ENCODE peak calls at places on chromosomes 13 and 19, in eight cellular contexts. P, N, X, S, C, L, G and W are unnamed samples.

GRCh38 chr19:17294051-17294891 is 9.0 kb downstream of the ABHD8 start:
- DNase-seq in P (peak; percentile 67), S (no peak), G (no peak), X (no peak), L (no peak), C (no peak), N (peak; percentile 46), W (no peak)

GRCh38 chr13:104962411-104962810 is 1573.1 kb downstream of the EFNB2 start:
- DNase-seq in X (no peak), P (no peak), S (no peak), L (no peak), C (no peak), G (no peak), N (no peak), W (no peak)

GRCh38 chr19:11361771-11362731 is 6.8 kb downstream of the PLPPR2 start:
- DNase-seq in N (no peak), G (no peak), C (no peak), X (no peak), S (no peak), L (no peak), P (no peak), W (no peak)

GRCh38 chr13:114230575-114230974 is 4.1 kb upstream of the CDC16 start:
- DNase-seq in L (no peak), G (no peak), S (no peak), X (no peak), N (no peak), P (no peak), C (no peak), W (no peak)

GRCh38 chr13:113115363-113116205 is 7.0 kb upstream of the F10 start:
- DNase-seq in G (peak; percentile 13), P (no peak), S (peak; percentile 50), N (no peak), X (no peak), L (peak; percentile 1), C (no peak), W (no peak)

GRCh38 chr13:113853518-113854237 is 10.2 kb downstream of the GAS6 start:
- DNase-seq in S (peak; percentile 47), N (no peak), P (no peak), X (no peak), G (peak; percentile 22), C (no peak), L (no peak), W (no peak)

GRCh38 chr19:2750739-2751437 is 11.1 kb upstream of the SLC39A3 start:
- DNase-seq in X (no peak), S (no peak), G (no peak), N (no peak), L (no peak), P (no peak), C (no peak), W (no peak)

GRCh38 chr19:46546194-46546896 is 50.7 kb upstream of the PNMA8B start:
- DNase-seq in N (no peak), G (no peak), C (no peak), X (peak; percentile 60), P (peak; percentile 77), L (peak; percentile 86), S (no peak), W (peak; percentile 14)

GRCh38 chr13:107421028-107421427 is 794.3 kb downstream of the LIG4 start:
- DNase-seq in L (no peak), G (no peak), X (peak; percentile 23), C (no peak), N (no peak), P (peak; percentile 32), S (no peak), W (no peak)

GRCh38 chr13:29369060-29369743 is 226.3 kb downstream of the SLC7A1 start:
- DNase-seq in G (no peak), X (peak; percentile 60), C (no peak), L (peak; percentile 16), S (no peak), N (no peak), P (peak; percentile 62), W (peak; percentile 37)

GRCh38 chr19:42176990-42177685 is 40.3 kb downstream of the DEDD2 start:
- DNase-seq in P (peak; percentile 61), L (peak; percentile 67), S (peak; percentile 61), C (peak; percentile 71), X (peak; percentile 72), N (peak; percentile 73), G (peak; percentile 63), W (peak; percentile 72)

GRCh38 chr19:28465317-28466086 is 747.4 kb downstream of the UQCRFS1 start:
- DNase-seq in P (no peak), G (no peak), S (no peak), L (no peak), N (no peak), C (no peak), X (no peak), W (no peak)

GRCh38 chr13:19713186-19713965 is 69.4 kb downstream of the PSPC1 start:
- DNase-seq in L (no peak), C (no peak), X (peak; percentile 80), P (peak; percentile 64), S (no peak), N (no peak), G (no peak), W (peak; percentile 67)

GRCh38 chr19:39420769-39421168 is 8.3 kb downstream of the PLEKHG2 start:
- DNase-seq in N (no peak), G (no peak), X (no peak), P (no peak), C (no peak), S (no peak), L (no peak), W (no peak)

GRCh38 chr13:23500858-23501257 is 67.4 kb upstream of the SACS start:
- DNase-seq in L (peak; percentile 16), C (no peak), N (no peak), X (peak; percentile 71), G (no peak), P (peak; percentile 14), S (no peak), W (peak; percentile 95)

GRCh38 chr13:113997845-113998751 is 24.2 kb upstream of the C13orf46 start:
- DNase-seq in S (no peak), G (peak; percentile 78), N (peak; percentile 59), C (no peak), L (peak; percentile 49), P (peak; percentile 60), X (peak; percentile 50), W (peak; percentile 70)

GRCh38 chr19:40907968-40908735 is 26.1 kb upstream of the CYP2A7 start:
- DNase-seq in G (no peak), N (no peak), L (peak; percentile 10), S (no peak), P (no peak), X (no peak), C (peak; percentile 44), W (no peak)

GRCh38 chr19:32201661-32202060 is 143.7 kb upstream of the ZNF507 start:
- DNase-seq in G (no peak), S (no peak), P (peak; percentile 8), N (no peak), X (no peak), C (no peak), L (no peak), W (no peak)

GRCh38 chr19:46896076-46896794 is 35.4 kb downstream of the ARHGAP35 start:
- DNase-seq in C (no peak), G (no peak), L (peak; percentile 13), N (no peak), P (no peak), S (no peak), X (no peak), W (no peak)

GRCh38 chr19:28563964-28564914 is 648.7 kb downstream of the UQCRFS1 start:
- DNase-seq in S (no peak), P (no peak), X (no peak), G (no peak), C (no peak), L (no peak), N (no peak), W (no peak)

GRCh38 chr19:56423276-56423984 is 19.3 kb downstream of the ZNF583 start:
- DNase-seq in P (no peak), N (no peak), S (no peak), C (no peak), G (no peak), L (no peak), X (peak; percentile 11), W (no peak)

GRCh38 chr13:43991773-43992201 is 112.1 kb downstream of the LACC1 start:
- DNase-seq in X (no peak), P (no peak), C (no peak), G (no peak), N (peak; percentile 74), L (no peak), S (no peak), W (no peak)

DNA sequence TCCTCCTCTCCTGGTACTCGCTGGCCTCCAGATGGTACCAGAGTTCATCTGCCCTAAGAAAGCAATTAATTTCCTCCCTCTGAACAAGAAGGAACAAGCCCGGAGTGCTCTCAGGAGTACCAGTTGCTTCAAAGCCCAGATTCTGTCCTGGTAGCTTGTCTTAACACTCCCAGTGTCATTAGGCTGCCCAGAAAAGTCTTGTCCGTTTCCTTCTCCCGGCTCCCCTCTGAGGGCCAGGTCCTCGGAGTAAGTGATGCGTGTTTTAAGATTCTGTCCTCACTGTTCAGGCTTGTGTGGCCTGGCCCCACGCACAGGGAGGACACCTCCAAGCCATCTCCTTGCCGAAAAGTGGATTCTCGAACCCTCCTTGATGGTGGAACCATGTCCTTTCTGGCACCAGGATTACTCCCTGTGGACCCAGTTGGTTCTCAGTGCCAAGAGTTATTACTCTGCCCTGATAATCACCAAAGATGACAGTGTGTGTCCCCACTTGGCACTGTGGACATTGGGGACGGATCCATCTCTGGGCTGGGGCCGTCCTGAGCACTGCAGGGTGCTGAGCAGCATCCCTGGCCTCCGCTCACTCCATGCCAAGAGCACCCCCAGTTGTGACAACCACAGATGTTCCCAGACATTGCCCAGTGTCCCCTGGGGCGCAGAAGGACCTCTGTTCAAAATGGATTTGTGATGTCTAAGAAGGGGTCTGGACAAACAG is 52.5 kb downstream of the RFX2 start:
- DNase-seq in P (no peak), S (peak; percentile 47), L (no peak), G (no peak), N (no peak), X (no peak), C (no peak), W (no peak)
- TF ChIP-seq CTCF in P (no peak), S (no peak), L (no peak), G (no peak), N (no peak), X (no peak), C (no peak), W (no peak)

GRCh38 chr13:33761744-33762143 is 56.2 kb upstream of the RFC3 start:
- DNase-seq in G (no peak), P (peak; percentile 12), N (no peak), X (no peak), C (no peak), S (no peak), L (peak; percentile 35), W (peak; percentile 17)
- TF ChIP-seq CTCF in G (no peak), P (no peak), N (no peak), X (peak; percentile 4), C (no peak), S (no peak), L (no peak), W (peak; percentile 61)

GRCh38 chr19:51108066-51108804 is at the start of gene CTU1:
- DNase-seq in C (peak; percentile 97), G (peak; percentile 98), L (peak; percentile 99), S (peak; percentile 96), N (peak; percentile 96), P (peak; percentile 99), X (peak; percentile 99), W (peak; percentile 99)
- TF ChIP-seq CTCF in C (no peak), G (peak; percentile 36), L (no peak), S (peak; percentile 55), N (peak; percentile 26), P (no peak), X (peak; percentile 0), W (no peak)

DNA sequence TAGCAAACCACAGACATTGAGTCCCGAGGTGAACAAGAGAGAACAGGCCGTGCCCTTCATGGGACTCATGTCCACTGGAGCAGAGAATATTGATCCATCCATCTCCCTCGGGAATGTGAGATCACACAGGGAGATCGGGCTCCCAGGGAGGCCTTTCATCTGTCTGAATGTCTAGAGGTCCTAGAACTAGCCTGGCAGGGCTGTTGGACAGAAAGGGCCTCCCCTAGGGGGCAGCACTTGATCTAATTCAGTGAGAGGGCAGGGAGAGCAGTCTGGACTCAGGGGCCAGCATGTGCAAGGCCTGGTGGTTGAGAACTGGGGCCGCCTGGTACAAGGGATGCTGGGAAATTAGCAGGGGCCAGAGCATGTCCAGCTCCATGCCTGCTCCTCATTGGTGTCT is 4.3 kb downstream of the RUVBL2 start:
- DNase-seq in P (peak; percentile 64), X (peak; percentile 63), N (no peak), C (peak; percentile 27), G (no peak), S (no peak), L (peak; percentile 52), W (peak; percentile 50)
- TF ChIP-seq CTCF in P (peak; percentile 38), X (peak; percentile 58), N (peak; percentile 34), C (peak; percentile 33), G (no peak), S (no peak), L (peak; percentile 19), W (peak; percentile 82)